ENCODE peak calls at places on chromosomes 3 and 15, in ten cellular contexts. Y is fibroblast of pulmonary artery, F is fibroblast of lung, X is tibial artery, B is pancreas, L is adrenal gland, M is foreskin fibroblast, O is brain microvascular endothelial cell, P is AG09309, I is upper lobe of left lung. V is an unnamed sample.

GRCh38 chr3:171646357-171647133 is 163.7 kb downstream of the PLD1 start:
- DNase-seq in Y (peak; percentile 88), F (peak; percentile 86), X (no peak), B (no peak), L (no peak), M (peak; percentile 30), O (no peak), P (peak; percentile 48), I (no peak), V (peak; percentile 86)

GRCh38 chr3:48656061-48656840 is 6.4 kb downstream of the CELSR3 start:
- DNase-seq in Y (peak; percentile 70), F (peak; percentile 70), X (peak; percentile 68), B (peak; percentile 85), L (peak; percentile 83), M (peak; percentile 68), O (peak; percentile 14), P (peak; percentile 10), I (peak; percentile 96), V (peak; percentile 77)

GRCh38 chr3:120496278-120496975 is 45.6 kb upstream of the FSTL1 start:
- DNase-seq in Y (peak; percentile 72), F (peak; percentile 71), X (no peak), B (no peak), L (peak; percentile 35), M (peak; percentile 86), O (peak; percentile 72), P (peak; percentile 58), I (no peak), V (peak; percentile 90)

GRCh38 chr3:74906181-74906580 is 291.7 kb upstream of the CNTN3 start:
- DNase-seq in Y (no peak), F (no peak), X (no peak), B (no peak), L (no peak), M (no peak), O (no peak), P (no peak), I (no peak), V (no peak)

GRCh38 chr3:10792208-10792607 is 23.8 kb upstream of the SLC6A11 start:
- DNase-seq in Y (no peak), F (no peak), X (no peak), B (no peak), L (no peak), M (no peak), O (no peak), P (no peak), I (no peak), V (no peak)

GRCh38 chr3:188489639-188490405 is 335.9 kb downstream of the LPP start:
- DNase-seq in Y (no peak), F (peak; percentile 58), X (no peak), B (no peak), L (no peak), M (peak; percentile 64), O (peak; percentile 34), P (no peak), I (no peak), V (no peak)

GRCh38 chr15:86016750-86017149 is 62.9 kb upstream of the AGBL1 start:
- DNase-seq in Y (no peak), F (no peak), X (no peak), B (no peak), L (no peak), M (no peak), O (no peak), P (no peak), I (no peak), V (no peak)

GRCh38 chr3:32959370-32959769 is 7.9 kb downstream of the CCR4 start:
- DNase-seq in Y (no peak), F (no peak), X (no peak), B (no peak), L (no peak), M (no peak), O (no peak), P (no peak), I (no peak), V (peak; percentile 7)

GRCh38 chr3:174822320-174822719 is 36.8 kb upstream of the NAALADL2 start:
- DNase-seq in Y (no peak), F (no peak), X (no peak), B (no peak), L (no peak), M (no peak), O (no peak), P (peak; percentile 7), I (no peak), V (peak; percentile 13)

GRCh38 chr3:140031170-140031569 is 96.2 kb downstream of the CLSTN2 start:
- DNase-seq in Y (no peak), F (no peak), X (no peak), B (no peak), L (no peak), M (no peak), O (no peak), P (no peak), I (no peak), V (no peak)
- H3K4me3 ChIP-seq in Y (no peak overlapping the region), F (no peak overlapping the region), X (no peak overlapping the region), B (no peak overlapping the region), L (no peak overlapping the region), M (no peak overlapping the region), O (no peak overlapping the region), P (no peak overlapping the region), I (no peak overlapping the region), V (no peak overlapping the region)

GRCh38 chr3:45179163-45179562 is 33.0 kb upstream of the CDCP1 start:
- DNase-seq in Y (no peak), F (no peak), X (no peak), B (no peak), L (no peak), M (no peak), O (no peak), P (no peak), I (no peak), V (no peak)

GRCh38 chr3:45180051-45180450 is 33.9 kb upstream of the CDCP1 start:
- DNase-seq in Y (no peak), F (peak; percentile 63), X (no peak), B (no peak), L (no peak), M (peak; percentile 88), O (peak; percentile 74), P (no peak), I (no peak), V (peak; percentile 41)

GRCh38 chr3:45180899-45181298 is 34.7 kb upstream of the CDCP1 start:
- DNase-seq in Y (no peak), F (no peak), X (no peak), B (no peak), L (no peak), M (no peak), O (no peak), P (no peak), I (no peak), V (no peak)

GRCh38 chr3:45176912-45177311 is 30.7 kb upstream of the CDCP1 start:
- DNase-seq in Y (no peak), F (no peak), X (no peak), B (no peak), L (no peak), M (no peak), O (no peak), P (no peak), I (no peak), V (no peak)

GRCh38 chr3:45178131-45179023 is 32.2 kb upstream of the CDCP1 start:
- DNase-seq in Y (no peak), F (peak; percentile 78), X (no peak), B (no peak), L (no peak), M (peak; percentile 20), O (peak; percentile 31), P (no peak), I (peak; percentile 44), V (no peak)
- TF ChIP-seq CTCF in Y (no peak), F (no peak), X (no peak), B (no peak), L (no peak), M (no peak), O (no peak), P (no peak), I (no peak), V (no peak)

GRCh38 chr3:72344256-72345046 is 503.8 kb downstream of the SHQ1 start:
- DNase-seq in Y (no peak), F (no peak), X (no peak), B (no peak), L (no peak), M (no peak), O (no peak), P (no peak), I (no peak), V (peak; percentile 31)
- H3K4me3 ChIP-seq in Y (no peak overlapping the region), F (no peak overlapping the region), X (no peak overlapping the region), B (no peak overlapping the region), L (no peak overlapping the region), M (no peak overlapping the region), O (no peak overlapping the region), P (no peak overlapping the region), I (no peak overlapping the region), V (no peak overlapping the region)

DNA sequence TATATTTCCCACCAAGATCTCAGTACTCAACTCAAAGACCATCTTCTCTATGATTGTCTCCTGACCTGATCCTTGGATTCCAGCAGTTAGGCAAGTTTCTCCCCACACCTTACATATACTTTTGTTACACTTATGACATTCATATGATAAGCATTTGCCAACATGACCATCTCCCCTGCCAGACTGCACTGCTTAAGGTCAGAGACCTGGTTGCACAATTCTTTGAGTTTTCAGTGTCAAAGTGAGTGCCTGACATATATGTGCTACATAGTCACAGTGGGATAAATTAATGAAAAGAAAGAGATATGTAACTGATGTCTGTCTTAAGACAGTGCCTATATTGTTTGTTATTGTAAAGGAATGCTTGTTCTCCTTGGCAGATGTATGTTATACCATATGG is 3.5 kb upstream of the DCUN1D1 start:
- DNase-seq in Y (peak; percentile 54), F (peak; percentile 49), X (no peak), B (no peak), L (no peak), M (peak; percentile 39), O (no peak), P (no peak), I (no peak), V (peak; percentile 40)
- TF ChIP-seq CTCF in Y (no peak), F (no peak), X (no peak), B (no peak), L (no peak), M (no peak), O (no peak), P (no peak), I (no peak), V (no peak)

DNA sequence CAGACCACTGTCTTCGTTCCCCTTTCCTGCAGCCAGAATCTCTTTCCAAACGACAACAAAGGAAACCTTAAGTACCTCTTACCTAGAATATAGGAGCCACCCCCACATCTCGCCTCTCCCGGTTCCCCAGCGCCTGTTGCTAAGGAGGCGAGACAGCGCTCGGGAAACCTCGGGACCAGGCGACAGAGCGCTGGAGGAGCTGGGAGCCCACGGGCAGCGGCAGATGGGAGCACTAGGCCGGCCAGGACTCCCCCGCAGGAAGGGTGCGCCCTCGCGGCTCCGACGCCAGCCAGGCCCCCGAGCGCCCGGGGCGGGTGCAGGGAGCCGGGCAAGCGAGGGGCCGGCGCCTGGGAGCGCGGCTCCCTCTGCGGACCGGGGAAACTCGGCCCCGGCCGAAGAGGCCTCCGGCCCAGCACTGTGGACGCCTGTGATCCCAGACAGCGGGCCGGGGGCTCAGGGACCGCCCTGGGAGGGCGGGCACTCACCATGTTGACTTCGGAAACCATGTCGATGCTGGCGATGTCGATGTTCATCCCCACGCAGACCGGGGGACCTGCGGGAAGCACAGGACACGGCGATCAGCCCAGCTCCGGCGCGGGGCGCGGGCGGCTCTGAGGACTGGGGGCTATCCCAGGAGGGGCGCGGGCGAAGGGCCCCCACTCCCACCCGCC is 814 bp downstream of the GABRB3 start:
- DNase-seq in Y (peak; percentile 3), F (no peak), X (no peak), B (no peak), L (no peak), M (no peak), O (no peak), P (no peak), I (peak; percentile 68), V (no peak)
- H3K4me3 ChIP-seq in Y (no peak overlapping the region), F (no peak overlapping the region), X (peak overlapping the region; percentile 55), B (peak overlapping the region; percentile 40), L (no peak overlapping the region), M (no peak overlapping the region), O (no peak overlapping the region), P (no peak overlapping the region), I (no peak overlapping the region), V (no peak overlapping the region)

V was measured in cardiac fibroblast.